ENCODE peak calls at places on chromosomes 5 and 9, in seven cellular contexts. M is sigmoid colon; N is left lung; I is HCT116; L is CD4-positive, CD25-positive, alpha-beta regulatory T cell; B is Peyer's patch; D is tibial artery. C is an unnamed sample. For H3K4me1, the result is how much of the 10 kb centered on the place peaks cover.

GRCh38 chr5:134552301-134552700 is 26.8 kb downstream of the JADE2 start:
- DNase-seq in M (no peak), N (no peak), I (no peak), L (no peak), B (no peak), D (peak), C (peak)

GRCh38 chr9:12748954-12749353 is 25.9 kb upstream of the LURAP1L start:
- DNase-seq in M (no peak), N (no peak), I (no peak), L (no peak), B (no peak), D (no peak), C (no peak)

GRCh38 chr9:129383415-129384088 is 205.5 kb upstream of the IER5L start:
- DNase-seq in M (peak), N (peak), I (no peak), L (peak), B (peak), D (peak), C (peak)

GRCh38 chr5:169006206-169006605 is 294.7 kb downstream of the SLIT3 start:
- DNase-seq in M (no peak), N (no peak), I (no peak), L (no peak), B (no peak), D (no peak), C (no peak)

GRCh38 chr5:57175586-57175985 is 1.7 kb downstream of the GPBP1 start:
- DNase-seq in M (no peak), N (no peak), I (no peak), L (peak), B (no peak), D (no peak), C (no peak)

GRCh38 chr9:91659529-91660294 is 236.1 kb upstream of the NFIL3 start:
- DNase-seq in M (no peak), N (no peak), I (peak), L (no peak), B (no peak), D (no peak), C (no peak)

GRCh38 chr9:76082062-76082461 is 191.6 kb downstream of the PCSK5 start:
- DNase-seq in M (no peak), N (no peak), I (no peak), L (no peak), B (no peak), D (no peak), C (no peak)

GRCh38 chr5:149827086-149827485 is 97.0 kb downstream of the PPARGC1B start:
- DNase-seq in M (no peak), N (no peak), I (no peak), L (no peak), B (no peak), D (no peak), C (no peak)

GRCh38 chr9:76873056-76873792 is 32.7 kb downstream of the PRUNE2 start:
- DNase-seq in M (peak), N (no peak), I (no peak), L (no peak), B (no peak), D (peak), C (no peak)

GRCh38 chr9:138053996-138054752 is 176.6 kb downstream of the CACNA1B start:
- DNase-seq in M (peak), N (peak), I (no peak), L (no peak), B (peak), D (peak), C (no peak)

GRCh38 chr9:128096614-128097013 is 28.6 kb downstream of the SLC25A25 start:
- DNase-seq in M (no peak), N (no peak), I (no peak), L (no peak), B (no peak), D (no peak), C (no peak)

GRCh38 chr9:128094950-128095544 is 27.0 kb downstream of the SLC25A25 start:
- DNase-seq in M (no peak), N (no peak), I (no peak), L (no peak), B (no peak), D (no peak), C (no peak)

GRCh38 chr9:128093016-128093415 is 25.0 kb downstream of the SLC25A25 start:
- DNase-seq in M (no peak), N (no peak), I (no peak), L (no peak), B (no peak), D (no peak), C (no peak)

GRCh38 chr9:128092199-128092977 is 24.4 kb downstream of the SLC25A25 start:
- DNase-seq in M (no peak), N (no peak), I (no peak), L (no peak), B (no peak), D (no peak), C (no peak)

GRCh38 chr9:128094166-128094949 is 26.3 kb downstream of the SLC25A25 start:
- DNase-seq in M (peak), N (peak), I (peak), L (peak), B (peak), D (peak), C (peak)
- H3K4me1 ChIP-seq in M (half or more), N (half or more), I (half or more), L (half or more), B (under half), D (half or more), C (under half)

GRCh38 chr5:9831823-9832222 is 201.7 kb upstream of the TAS2R1 start:
- DNase-seq in M (no peak), N (no peak), I (no peak), L (no peak), B (no peak), D (no peak), C (no peak)
- H3K4me1 ChIP-seq in M (under half), N (under half), I (under half), L (under half), B (under half), D (under half), C (under half)

GRCh38 chr9:134670851-134671281 is 29.3 kb downstream of the COL5A1 start:
- DNase-seq in M (peak), N (peak), I (no peak), L (no peak), B (no peak), D (peak), C (no peak)
- H3K4me1 ChIP-seq in M (under half), N (under half), I (under half), L (under half), B (under half), D (under half), C (under half)

DNA sequence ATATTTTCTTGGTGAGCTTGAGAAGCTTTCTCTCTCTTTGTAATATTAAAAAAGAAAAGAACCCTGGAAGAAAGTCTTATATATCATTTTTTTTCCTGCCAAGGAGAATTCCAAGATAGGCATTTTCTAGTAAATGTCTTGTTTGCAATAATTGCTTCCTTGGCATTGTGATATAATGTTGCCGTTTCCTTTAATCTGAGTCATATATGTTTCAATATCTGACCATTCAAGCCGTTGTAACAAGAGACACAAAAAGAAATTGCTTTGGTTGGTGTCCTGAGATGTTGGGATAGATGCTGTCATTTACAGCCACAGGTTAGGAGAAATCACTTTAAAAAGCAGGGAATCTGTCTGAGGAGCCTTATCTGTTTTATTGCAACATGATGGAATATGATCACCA is 249.9 kb upstream of the TRPC7 start:
- DNase-seq in M (no peak), N (no peak), I (no peak), L (no peak), B (no peak), D (no peak), C (no peak)
- H3K4me1 ChIP-seq in M (under half), N (under half), I (under half), L (under half), B (under half), D (under half), C (under half)

GRCh38 chr5:131263648-131264452 is at the start of gene CDC42SE2:
- DNase-seq in M (peak), N (peak), I (peak), L (peak), B (peak), D (peak), C (peak)
- H3K4me1 ChIP-seq in M (under half), N (half or more), I (under half), L (half or more), B (under half), D (under half), C (under half)

GRCh38 chr5:131250749-131251148 is 13.1 kb upstream of the CDC42SE2 start:
- DNase-seq in M (no peak), N (no peak), I (no peak), L (no peak), B (no peak), D (no peak), C (no peak)
- H3K4me1 ChIP-seq in M (under half), N (under half), I (under half), L (under half), B (under half), D (under half), C (under half)

C was measured in pancreas.